ENCODE peak calls at places on chromosome X, in six cellular contexts. N is HCT116, B is WTC11, F is GM12878, Q is HepG2, W is K562. H is an unnamed sample.

GRCh38 chrX:39874202-39874816 is 223.4 kb downstream of the BCOR start:
- DNase-seq in N (no peak), B (no peak), F (peak), Q (no peak), W (no peak), H (no peak)

GRCh38 chrX:147763131-147763530 is 148.6 kb upstream of the FMR1 start:
- DNase-seq in N (no peak), B (no peak), F (no peak), Q (no peak), W (no peak), H (no peak)

GRCh38 chrX:106903291-106903820 is at the start of gene RIPPLY1:
- DNase-seq in N (no peak), B (no peak), F (peak), Q (no peak), W (no peak), H (no peak)

GRCh38 chrX:104335765-104336164 is 81.0 kb upstream of the ESX1 start:
- DNase-seq in N (no peak), B (no peak), F (no peak), Q (no peak), W (no peak), H (no peak)

GRCh38 chrX:68842351-68842750 is 13.5 kb downstream of the EFNB1 start:
- DNase-seq in N (no peak), B (no peak), F (no peak), Q (no peak), W (no peak), H (no peak)

GRCh38 chrX:44314259-44314734 is 29.2 kb downstream of the EFHC2 start:
- DNase-seq in N (no peak), B (peak), F (no peak), Q (no peak), W (peak), H (no peak)

GRCh38 chrX:74009041-74009440 is 294.9 kb upstream of the ZCCHC13 start:
- DNase-seq in N (no peak), B (no peak), F (no peak), Q (no peak), W (no peak), H (no peak)

GRCh38 chrX:21725498-21725897 is 32.4 kb downstream of the SMPX start:
- DNase-seq in N (peak), B (no peak), F (no peak), Q (peak), W (peak), H (peak)

GRCh38 chrX:28549839-28550238 is 37.4 kb upstream of the IL1RAPL1 start:
- DNase-seq in N (no peak), B (peak), F (no peak), Q (no peak), W (no peak), H (no peak)

GRCh38 chrX:74179499-74179898 is 124.5 kb upstream of the ZCCHC13 start:
- DNase-seq in N (no peak), B (no peak), F (no peak), Q (no peak), W (no peak), H (peak)

GRCh38 chrX:44962944-44963343 is 90.0 kb downstream of the KDM6A start:
- DNase-seq in N (no peak), B (no peak), F (no peak), Q (no peak), W (no peak), H (no peak)

GRCh38 chrX:143455045-143455444 is 62.2 kb downstream of the SPANXN3 start:
- DNase-seq in N (no peak), B (no peak), F (no peak), Q (no peak), W (no peak), H (no peak)

GRCh38 chrX:3526084-3526483 is 179.6 kb upstream of the MXRA5 start:
- DNase-seq in N (no peak), B (no peak), F (no peak), Q (no peak), W (no peak), H (no peak)
- TF ChIP-seq SP1 in N (no peak), B (no peak), F (no peak), Q (no peak), W (no peak), H (no peak)

GRCh38 chrX:11105080-11105479 is 6.1 kb upstream of the HCCS start:
- DNase-seq in N (no peak), B (no peak), F (no peak), Q (no peak), W (peak), H (no peak)
- TF ChIP-seq SP1 in N (no peak), B (no peak), F (no peak), Q (no peak), W (no peak), H (no peak)

GRCh38 chrX:51614353-51614752 is 4.4 kb downstream of the CENPVL3 start:
- DNase-seq in N (peak), B (no peak), F (no peak), Q (peak), W (peak), H (peak)
- TF ChIP-seq SP1 in N (no peak), B (no peak), F (no peak), Q (no peak), W (no peak), H (no peak)

GRCh38 chrX:77793950-77794349 is 7.9 kb upstream of the ATRX start:
- DNase-seq in N (no peak), B (no peak), F (no peak), Q (no peak), W (no peak), H (no peak)

GRCh38 chrX:77785400-77785745 is 643 bp downstream of the ATRX start:
- DNase-seq in N (no peak), B (peak), F (no peak), Q (no peak), W (peak), H (peak)

GRCh38 chrX:77785746-77786548 is at the start of gene ATRX:
- DNase-seq in N (peak), B (peak), F (peak), Q (peak), W (peak), H (peak)

GRCh38 chrX:77788050-77788449 is 2.0 kb upstream of the ATRX start:
- DNase-seq in N (peak), B (no peak), F (no peak), Q (peak), W (peak), H (no peak)
- TF ChIP-seq SP1 in N (no peak), B (no peak), F (no peak), Q (no peak), W (no peak), H (no peak)

DNA sequence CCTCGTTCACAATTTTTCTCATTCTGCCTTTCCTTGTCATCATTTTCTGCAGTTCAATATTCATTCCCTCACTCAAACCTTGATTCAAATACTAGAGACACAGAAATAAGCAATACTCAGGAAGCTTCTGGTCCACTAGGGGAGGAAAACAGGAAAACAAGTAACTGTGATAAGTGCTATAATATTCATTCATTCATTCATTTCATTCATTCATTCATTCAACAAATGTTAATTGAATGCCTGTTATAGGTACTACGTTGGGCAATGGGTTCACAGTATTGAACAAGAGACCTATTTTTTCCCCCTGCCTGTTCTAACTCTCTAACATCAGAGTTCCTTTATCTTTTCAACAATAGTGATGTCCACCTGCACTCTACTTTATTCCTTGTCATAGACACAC is 104.0 kb downstream of the HDAC8 start:
- DNase-seq in N (no peak), B (no peak), F (no peak), Q (no peak), W (no peak), H (no peak)
- TF ChIP-seq SP1 in N (no peak), B (no peak), F (no peak), Q (no peak), W (no peak), H (no peak)

GRCh38 chrX:13699183-13699826 is 10.4 kb downstream of the RAB9A start:
- DNase-seq in N (no peak), B (no peak), F (no peak), Q (no peak), W (peak), H (no peak)
- TF ChIP-seq SP1 in N (no peak), B (no peak), F (no peak), Q (no peak), W (no peak), H (no peak)

DNA sequence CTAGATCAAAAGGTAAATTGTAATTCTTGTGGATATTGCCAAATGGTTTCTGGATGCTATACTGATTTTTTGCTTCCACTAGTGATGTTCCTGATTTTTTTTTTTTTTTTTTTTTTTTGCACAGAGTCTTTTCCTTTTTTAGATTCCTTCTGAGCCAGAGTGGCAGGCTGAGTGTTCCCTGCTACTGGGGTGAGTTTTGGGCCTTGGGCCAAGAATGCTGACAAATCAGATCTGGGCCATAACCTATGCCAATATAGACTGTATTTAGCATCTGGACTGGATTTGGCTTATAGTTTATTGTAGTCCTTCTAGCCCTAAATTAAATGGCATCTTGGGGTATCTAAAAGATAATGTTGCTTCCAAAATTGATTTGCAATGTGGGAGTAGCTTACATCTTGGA is 52.8 kb downstream of the REPS2 start:
- DNase-seq in N (no peak), B (no peak), F (no peak), Q (no peak), W (no peak), H (no peak)
- TF ChIP-seq SP1 in N (no peak), B (no peak), F (no peak), Q (no peak), W (no peak), H (no peak)

GRCh38 chrX:153662266-153662665 is 11.3 kb downstream of the PNCK start:
- DNase-seq in N (peak), B (peak), F (no peak), Q (peak), W (no peak), H (no peak)
- TF ChIP-seq SP1 in N (no peak), B (no peak), F (no peak), Q (no peak), W (no peak), H (no peak)

GRCh38 chrX:24282381-24283121 is 31.3 kb downstream of the SUPT20HL2 start:
- DNase-seq in N (no peak), B (no peak), F (no peak), Q (no peak), W (no peak), H (peak)
- TF ChIP-seq SP1 in N (no peak), B (no peak), F (no peak), Q (no peak), W (no peak), H (no peak)

H was measured in HEK293T.